ENCODE peak calls at places on chromosomes 13 and 19, in eight cellular contexts. D is ovary, X is heart right ventricle, U is fibroblast of lung, I is spleen, H is gastrocnemius medialis, Q is OCI-LY7, B is tibial nerve. E is an unnamed sample. For H3K9me3 and H3K36me3, the result is how much of the 10 kb centered on the place peaks cover.

GRCh38 chr13:51923983-51924539 is 62.3 kb downstream of the CCDC70 start:
- DNase-seq in U (no peak), Q (no peak), D (no peak), I (no peak), H (no peak), B (no peak), X (no peak), E (no peak)

GRCh38 chr13:100547805-100548204 is 40.8 kb downstream of the GGACT start:
- DNase-seq in D (peak), U (peak), X (no peak), H (no peak), I (no peak), B (no peak), Q (no peak), E (no peak)

GRCh38 chr13:32905864-32906180 is 110.4 kb upstream of the KL start:
- DNase-seq in B (no peak), U (peak), H (peak), Q (no peak), X (peak), I (no peak), D (peak), E (no peak)

GRCh38 chr19:30455881-30456280 is 83.7 kb downstream of the ZNF536 start:
- DNase-seq in H (no peak), B (no peak), U (no peak), X (no peak), D (no peak), I (no peak), Q (no peak), E (no peak)

GRCh38 chr19:5145521-5146511 is 176.9 kb downstream of the KDM4B start:
- DNase-seq in Q (no peak), U (no peak), I (peak), D (peak), H (no peak), B (no peak), X (no peak), E (no peak)

GRCh38 chr13:75341025-75341424 is 140.9 kb downstream of the TBC1D4 start:
- DNase-seq in D (no peak), H (no peak), U (no peak), Q (peak), I (no peak), X (no peak), B (no peak), E (no peak)

GRCh38 chr13:43195551-43195950 is 172.2 kb downstream of the DNAJC15 start:
- DNase-seq in U (no peak), I (no peak), H (no peak), D (no peak), X (no peak), Q (no peak), B (no peak), E (no peak)

GRCh38 chr19:41373993-41374392 is 2.3 kb upstream of the TMEM91 start:
- DNase-seq in Q (no peak), I (no peak), X (peak), U (peak), H (no peak), B (peak), D (peak), E (peak)

GRCh38 chr19:18769989-18770528 is 21.0 kb downstream of the COMP start:
- DNase-seq in H (no peak), U (no peak), I (no peak), D (no peak), X (no peak), Q (no peak), B (no peak), E (no peak)

GRCh38 chr13:52026246-52026626 is 1.7 kb downstream of the UTP14C start:
- DNase-seq in X (no peak), B (no peak), H (no peak), I (no peak), U (no peak), Q (no peak), D (no peak), E (no peak)

GRCh38 chr19:55212447-55212846 is 3.1 kb upstream of the PTPRH start:
- DNase-seq in X (no peak), Q (peak), U (no peak), D (no peak), I (no peak), H (no peak), B (no peak), E (no peak)

GRCh38 chr13:36728006-36728405 is 54.2 kb downstream of the SERTM1 start:
- DNase-seq in D (no peak), Q (no peak), I (no peak), B (no peak), X (no peak), H (no peak), U (no peak), E (no peak)

GRCh38 chr19:18588611-18589379 is at the start of gene REX1BD:
- DNase-seq in U (peak), I (peak), X (peak), H (peak), D (peak), B (peak), Q (peak), E (peak)

GRCh38 chr19:39247701-39248664 is 673 bp downstream of the IFNL4 start:
- DNase-seq in I (no peak), U (no peak), H (no peak), B (no peak), Q (no peak), D (no peak), X (no peak), E (no peak)

GRCh38 chr19:30029721-30030510 is 87.9 kb downstream of the URI1 start:
- DNase-seq in U (peak), D (no peak), B (no peak), Q (no peak), H (no peak), X (no peak), I (no peak), E (no peak)

GRCh38 chr19:492091-492531 is 4.2 kb upstream of the MADCAM1 start:
- DNase-seq in D (no peak), I (peak), B (no peak), U (no peak), H (no peak), Q (peak), X (no peak), E (no peak)

GRCh38 chr19:35037716-35038622 is 3.6 kb upstream of the HPN start:
- DNase-seq in D (no peak), Q (no peak), B (no peak), X (no peak), U (no peak), H (peak), I (no peak), E (no peak)

GRCh38 chr13:110627761-110628476 is 12.6 kb downstream of the NAXD start:
- DNase-seq in B (no peak), X (no peak), D (no peak), H (no peak), U (no peak), Q (no peak), I (no peak), E (no peak)

GRCh38 chr13:51666839-51667238 is 82.6 kb downstream of the WDFY2 start:
- DNase-seq in U (no peak), I (no peak), Q (no peak), H (no peak), D (no peak), B (no peak), X (no peak), E (no peak)

GRCh38 chr13:111228262-111229144 is 91.9 kb upstream of the TEX29 start:
- DNase-seq in U (peak), D (no peak), B (no peak), I (no peak), H (no peak), X (no peak), Q (no peak), E (no peak)

GRCh38 chr13:111210945-111211469 is 95.9 kb downstream of the ARHGEF7 start:
- DNase-seq in I (no peak), Q (no peak), X (no peak), D (no peak), U (no peak), H (no peak), B (no peak), E (no peak)

GRCh38 chr13:47679391-47679790 is 321.7 kb downstream of the SUCLA2 start:
- DNase-seq in U (peak), B (no peak), I (no peak), D (no peak), X (no peak), Q (no peak), H (no peak), E (no peak)

GRCh38 chr13:112324121-112324520 is 52.0 kb upstream of the SPACA7 start:
- DNase-seq in B (no peak), D (no peak), Q (no peak), U (no peak), I (no peak), X (no peak), H (no peak), E (no peak)

GRCh38 chr13:110113284-110113764 is 193.6 kb downstream of the COL4A1 start:
- DNase-seq in X (no peak), Q (no peak), U (no peak), B (no peak), I (no peak), H (peak), D (no peak), E (no peak)

GRCh38 chr13:21812192-21812626 is 141.3 kb downstream of the FGF9 start:
- DNase-seq in B (no peak), Q (no peak), U (no peak), X (no peak), H (no peak), D (no peak), I (no peak), E (no peak)

GRCh38 chr13:97977376-97977705 is 23.9 kb downstream of the IPO5 start:
- DNase-seq in U (peak), Q (no peak), X (no peak), I (no peak), B (no peak), H (no peak), D (no peak), E (no peak)

GRCh38 chr13:76937416-76937815 is 10.9 kb upstream of the ACOD1 start:
- DNase-seq in U (peak), B (no peak), D (no peak), H (no peak), X (no peak), Q (no peak), I (no peak), E (peak)

GRCh38 chr13:103703246-103703645 is 637.0 kb upstream of the SLC10A2 start:
- DNase-seq in D (no peak), H (no peak), B (no peak), U (no peak), I (no peak), Q (no peak), X (no peak), E (no peak)

GRCh38 chr19:16435999-16436650 is 35.6 kb downstream of the EPS15L1 start:
- DNase-seq in D (no peak), I (no peak), U (no peak), H (no peak), X (no peak), Q (no peak), B (no peak), E (no peak)

GRCh38 chr19:14061751-14062557 is at the start of gene PALM3:
- DNase-seq in H (no peak), X (no peak), D (no peak), B (no peak), I (no peak), Q (no peak), U (no peak), E (no peak)

GRCh38 chr13:24036115-24036514 is 124.4 kb upstream of the SPATA13 start:
- DNase-seq in D (no peak), I (no peak), B (no peak), Q (no peak), U (peak), H (no peak), X (no peak), E (no peak)

GRCh38 chr13:38394777-38395504 is 45.3 kb downstream of the UFM1 start:
- DNase-seq in U (no peak), D (no peak), I (no peak), B (no peak), H (no peak), Q (no peak), X (no peak), E (no peak)

GRCh38 chr13:74191036-74191809 is 57.0 kb upstream of the KLF12 start:
- DNase-seq in H (no peak), Q (no peak), X (no peak), I (no peak), B (no peak), U (no peak), D (no peak), E (no peak)

GRCh38 chr19:48680436-48681126 is 7.8 kb upstream of the NTN5 start:
- DNase-seq in H (no peak), X (no peak), D (no peak), I (no peak), U (no peak), B (no peak), Q (no peak), E (no peak)

GRCh38 chr13:110771194-110771593 is 57.7 kb downstream of the ING1 start:
- DNase-seq in H (no peak), X (no peak), I (no peak), U (no peak), Q (no peak), B (no peak), D (no peak), E (no peak)

GRCh38 chr19:48290341-48290922 is 20.6 kb downstream of the ZNF114 start:
- DNase-seq in I (no peak), U (peak), D (no peak), Q (no peak), B (no peak), H (no peak), X (no peak), E (no peak)

GRCh38 chr13:114135731-114136171 is 3.3 kb upstream of the RASA3 start:
- DNase-seq in Q (no peak), H (no peak), U (no peak), I (peak), X (no peak), D (no peak), B (no peak), E (no peak)

GRCh38 chr19:37484406-37485115 is 15.4 kb downstream of the ZNF570 start:
- DNase-seq in U (peak), D (no peak), Q (no peak), H (no peak), X (no peak), B (no peak), I (no peak), E (no peak)
- H3K9me3 ChIP-seq in U (under half), D (half or more), Q (half or more), H (half or more), X (half or more), B (under half), I (half or more), E (half or more)

GRCh38 chr13:44879452-44880058 is 109.7 kb downstream of the NUFIP1 start:
- DNase-seq in D (no peak), X (no peak), B (no peak), Q (peak), I (no peak), H (no peak), U (peak), E (no peak)
- TF ChIP-seq CTCF in D (no peak), X (peak), B (peak), Q (peak), I (no peak), H (peak), U (peak), E (no peak)

DNA sequence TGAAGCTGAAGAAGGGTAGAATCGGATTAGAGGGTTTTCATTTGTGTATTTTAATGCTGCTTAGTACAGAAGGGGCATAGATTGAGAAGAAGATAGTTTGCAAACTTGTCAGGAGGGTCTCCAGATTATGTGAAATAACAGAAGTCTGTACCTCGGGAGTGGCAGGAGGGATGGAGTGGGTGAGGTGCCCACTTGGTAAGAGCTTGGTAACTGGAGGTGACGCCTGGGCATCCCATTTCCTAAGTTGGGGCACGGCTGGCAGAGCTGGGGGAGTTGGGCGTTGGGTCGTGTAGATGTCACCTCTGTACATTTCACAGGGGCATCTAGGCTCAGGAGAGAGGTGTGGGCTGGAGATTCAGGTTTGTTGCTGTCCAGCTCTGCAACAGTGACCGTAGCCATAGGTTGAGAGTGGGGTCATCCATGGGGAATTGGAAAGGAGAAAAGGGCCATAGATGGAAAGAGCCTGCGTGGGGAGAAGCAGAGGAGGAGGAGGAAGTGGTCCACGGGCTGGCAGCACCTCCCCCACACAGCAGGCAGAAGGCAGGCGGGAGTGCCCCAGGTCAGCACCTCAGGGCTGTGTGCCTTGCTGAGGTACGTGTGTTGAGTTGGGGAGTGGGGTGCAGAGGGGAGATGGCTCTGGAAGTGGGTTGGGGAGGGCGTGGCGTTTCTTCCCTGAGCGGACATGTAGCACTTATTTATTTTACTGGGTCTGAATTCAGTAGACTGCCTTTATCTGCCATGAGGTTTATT is 31.2 kb downstream of the MPHOSPH8 start:
- DNase-seq in D (no peak), X (no peak), I (no peak), H (no peak), U (no peak), Q (no peak), B (no peak), E (no peak)
- H3K36me3 ChIP-seq in D (under half), X (half or more), I (half or more), H (under half), U (under half), Q (half or more), B (half or more), E (half or more)

GRCh38 chr19:56603829-56604228 is 8.7 kb downstream of the ZNF71 start:
- DNase-seq in Q (no peak), H (no peak), U (no peak), X (no peak), D (no peak), I (no peak), B (no peak), E (no peak)

GRCh38 chr19:56611288-56611687 is 16.2 kb downstream of the ZNF71 start:
- DNase-seq in U (no peak), D (no peak), Q (no peak), H (no peak), X (no peak), B (no peak), I (no peak), E (no peak)

GRCh38 chr19:56613639-56614038 is 18.5 kb downstream of the ZNF71 start:
- DNase-seq in X (no peak), D (no peak), H (no peak), B (no peak), U (no peak), I (no peak), Q (no peak), E (no peak)

GRCh38 chr19:56612737-56613136 is 17.6 kb downstream of the ZNF71 start:
- DNase-seq in Q (no peak), U (no peak), X (no peak), H (no peak), I (no peak), B (no peak), D (no peak), E (no peak)

GRCh38 chr19:56608274-56608964 is 13.3 kb downstream of the ZNF71 start:
- DNase-seq in X (no peak), Q (no peak), B (no peak), D (no peak), H (no peak), I (no peak), U (no peak), E (no peak)
- H3K9me3 ChIP-seq in X (half or more), Q (under half), B (under half), D (under half), H (under half), I (half or more), U (under half), E (under half)

GRCh38 chr19:10828981-10829821 is 6.8 kb downstream of the TMED1 start:
- DNase-seq in H (no peak), B (no peak), I (peak), U (no peak), Q (peak), D (no peak), X (no peak), E (no peak)
- TF ChIP-seq CTCF in H (no peak), B (no peak), I (no peak), U (no peak), Q (peak), D (no peak), X (no peak), E (no peak)

GRCh38 chr13:19673473-19674430 is 40.3 kb downstream of the MPHOSPH8 start:
- DNase-seq in U (no peak), B (no peak), D (no peak), I (no peak), Q (no peak), X (no peak), H (no peak), E (no peak)

GRCh38 chr13:19670147-19670546 is 36.7 kb downstream of the MPHOSPH8 start:
- DNase-seq in U (no peak), H (no peak), D (no peak), X (no peak), Q (no peak), B (no peak), I (no peak), E (no peak)

GRCh38 chr13:19680751-19681150 is 47.3 kb downstream of the MPHOSPH8 start:
- DNase-seq in D (no peak), U (no peak), I (no peak), B (no peak), X (no peak), H (no peak), Q (no peak), E (no peak)

GRCh38 chr13:19672990-19673389 is 39.5 kb downstream of the MPHOSPH8 start:
- DNase-seq in D (no peak), H (no peak), I (no peak), Q (no peak), X (no peak), U (no peak), B (no peak), E (no peak)

GRCh38 chr13:19674898-19675297 is 41.4 kb downstream of the MPHOSPH8 start:
- DNase-seq in X (no peak), I (no peak), B (no peak), Q (no peak), H (no peak), U (no peak), D (no peak), E (no peak)
- H3K36me3 ChIP-seq in X (half or more), I (half or more), B (half or more), Q (half or more), H (under half), U (under half), D (under half), E (half or more)

E was measured in right atrium auricular region.